ENCODE peak calls at places on chromosome 21, in four cellular contexts. U is AG09309; G is CD8-positive, alpha-beta T cell; N is suprapubic skin. L is an unnamed sample.

GRCh38 chr21:16071761-16072160 is 342.0 kb downstream of the USP25 start:
- DNase-seq in G (no peak), N (no peak), U (no peak), L (no peak)

GRCh38 chr21:25934771-25935224 is 200.0 kb downstream of the GABPA start:
- DNase-seq in G (no peak), U (peak), N (peak), L (no peak)

GRCh38 chr21:28731700-28732321 is 260.9 kb downstream of the LTN1 start:
- DNase-seq in U (no peak), N (no peak), G (no peak), L (no peak)

GRCh38 chr21:44857127-44857892 is 16.2 kb downstream of the PTTG1IP start:
- DNase-seq in N (no peak), U (no peak), G (no peak), L (no peak)

GRCh38 chr21:39721885-39722284 is 23.1 kb upstream of the IGSF5 start:
- DNase-seq in U (no peak), G (no peak), N (no peak), L (no peak)

GRCh38 chr21:20260124-20260523 is 738.1 kb upstream of the NCAM2 start:
- DNase-seq in U (no peak), G (no peak), N (no peak), L (no peak)

GRCh38 chr21:44925027-44925755 is 4.5 kb upstream of the ITGB2 start:
- DNase-seq in N (no peak), G (no peak), U (peak), L (no peak)

GRCh38 chr21:24994717-24995116 is 612.6 kb downstream of the MRPL39 start:
- DNase-seq in G (no peak), N (no peak), U (no peak), L (no peak)

GRCh38 chr21:28518620-28519019 is 474.1 kb downstream of the LTN1 start:
- DNase-seq in N (no peak), U (no peak), G (no peak), L (no peak)

GRCh38 chr21:41537356-41537755 is 29.4 kb upstream of the TMPRSS2 start:
- DNase-seq in N (no peak), G (no peak), U (no peak), L (no peak)

GRCh38 chr21:44051462-44051941 is 39.4 kb downstream of the TRAPPC10 start:
- DNase-seq in N (no peak), U (no peak), G (no peak), L (no peak)

GRCh38 chr21:42974832-42975820 is 764 bp downstream of the PKNOX1 start:
- DNase-seq in N (peak), U (no peak), G (peak), L (peak)

GRCh38 chr21:45542242-45542666 is at the start of gene SLC19A1:
- DNase-seq in U (no peak), G (peak), N (peak), L (peak)

GRCh38 chr21:42062543-42063022 is 8.5 kb upstream of the UMODL1 start:
- DNase-seq in N (no peak), U (no peak), G (peak), L (peak)

GRCh38 chr21:36718951-36719501 is 20.1 kb downstream of the SIM2 start:
- DNase-seq in N (peak), G (no peak), U (no peak), L (no peak)

GRCh38 chr21:16176570-16176969 is 446.8 kb downstream of the USP25 start:
- DNase-seq in N (no peak), G (no peak), U (no peak), L (no peak)

GRCh38 chr21:42621166-42621827 is 32.1 kb upstream of the PDE9A start:
- DNase-seq in G (no peak), N (peak), U (no peak), L (no peak)

GRCh38 chr21:26832513-26832912 is 12.7 kb downstream of the ADAMTS1 start:
- DNase-seq in G (no peak), N (no peak), U (no peak), L (no peak)

L was measured in stimulated activated naive CD4-positive, alpha-beta T cell.